ENCODE peak calls at places on chromosomes 13 and 19, in eight cellular contexts. J, T, I, X, M, F, C and K are unnamed samples.

GRCh38 chr19:13037161-13037560 is 41.9 kb downstream of the NFIX start:
- DNase-seq in T (no peak), C (no peak), F (no peak), X (peak; percentile 79), J (no peak), I (no peak), M (no peak), K (no peak)

GRCh38 chr19:1923319-1923718 is 17.7 kb upstream of the CSNK1G2 start:
- DNase-seq in F (no peak), J (no peak), T (no peak), M (no peak), I (peak; percentile 87), C (no peak), X (no peak), K (peak; percentile 77)

GRCh38 chr13:82758056-82758455 is 1124.2 kb downstream of the SLITRK1 start:
- DNase-seq in J (no peak), T (peak; percentile 83), M (peak; percentile 41), F (no peak), C (no peak), X (peak; percentile 58), I (no peak), K (no peak)

GRCh38 chr13:71515639-71516038 is 351.4 kb downstream of the DACH1 start:
- DNase-seq in I (no peak), T (no peak), X (no peak), F (no peak), M (no peak), J (no peak), C (no peak), K (no peak)

GRCh38 chr13:40109324-40109958 is 454.0 kb downstream of the COG6 start:
- DNase-seq in F (no peak), J (no peak), M (no peak), I (no peak), T (no peak), X (peak; percentile 98), C (no peak), K (no peak)

GRCh38 chr19:29091127-29091526 is 121.8 kb downstream of the UQCRFS1 start:
- DNase-seq in C (no peak), X (no peak), F (no peak), T (peak; percentile 42), J (no peak), I (no peak), M (no peak), K (no peak)

GRCh38 chr19:8575467-8575997 is 1.7 kb downstream of the MYO1F start:
- DNase-seq in M (peak; percentile 57), F (no peak), I (peak; percentile 26), X (no peak), T (peak; percentile 77), J (no peak), C (peak; percentile 57), K (no peak)

GRCh38 chr19:13056052-13056660 is 46.5 kb downstream of the LYL1 start:
- DNase-seq in I (no peak), T (peak; percentile 73), C (no peak), M (no peak), F (no peak), X (peak; percentile 82), J (no peak), K (no peak)

GRCh38 chr19:31418055-31418454 is 68.8 kb upstream of the TSHZ3 start:
- DNase-seq in C (no peak), M (no peak), F (no peak), T (peak; percentile 77), X (peak; percentile 37), J (no peak), I (no peak), K (no peak)

GRCh38 chr13:100544866-100545683 is 43.5 kb downstream of the GGACT start:
- DNase-seq in J (no peak), F (no peak), T (no peak), M (no peak), I (no peak), C (no peak), X (peak; percentile 11), K (no peak)

GRCh38 chr13:52043675-52044074 is 19.2 kb downstream of the UTP14C start:
- DNase-seq in T (no peak), F (no peak), X (no peak), J (no peak), I (no peak), M (no peak), C (no peak), K (no peak)

GRCh38 chr19:4391701-4392543 is 8.4 kb downstream of the SH3GL1 start:
- DNase-seq in F (no peak), T (no peak), I (no peak), C (no peak), X (peak; percentile 59), J (no peak), M (no peak), K (no peak)

GRCh38 chr19:17414097-17414496 is 5.8 kb upstream of the MVB12A start:
- DNase-seq in F (no peak), M (no peak), J (no peak), X (no peak), C (no peak), I (no peak), T (no peak), K (no peak)

GRCh38 chr13:100808848-100809247 is 134.3 kb upstream of the TMTC4 start:
- DNase-seq in T (no peak), J (no peak), X (no peak), F (no peak), M (no peak), C (no peak), I (no peak), K (no peak)

GRCh38 chr13:20521388-20521787 is 4.3 kb downstream of the CRYL1 start:
- DNase-seq in J (no peak), C (no peak), T (peak; percentile 16), X (no peak), I (no peak), F (no peak), M (peak; percentile 40), K (no peak)

GRCh38 chr19:41801031-41801430 is 4.6 kb downstream of the CEACAM3 start:
- DNase-seq in I (no peak), T (no peak), C (no peak), X (no peak), J (no peak), F (no peak), M (no peak), K (no peak)

GRCh38 chr19:49347835-49348234 is 12.6 kb downstream of the CD37 start:
- DNase-seq in J (no peak), T (peak; percentile 85), X (peak; percentile 72), C (no peak), M (no peak), I (no peak), F (no peak), K (no peak)

GRCh38 chr13:50957620-50958019 is 48.0 kb downstream of the RNASEH2B start:
- DNase-seq in T (no peak), I (no peak), J (no peak), X (no peak), F (no peak), C (no peak), M (no peak), K (no peak)